ENCODE peak calls at places on chromosomes 2 and 18, in ten cellular contexts. J, D, T, P, L, R, N, S, Y and E are unnamed samples. For H3K4me1, the result is how much of the 10 kb centered on the place peaks cover.

GRCh38 chr18:78837766-78838165 is 141.9 kb upstream of the SALL3 start:
- DNase-seq in J (no peak), D (no peak), T (no peak), P (no peak), L (no peak), R (no peak), N (no peak), S (no peak), Y (no peak), E (no peak)

GRCh38 chr2:124045906-124046305 is 20.8 kb downstream of the CNTNAP5 start:
- DNase-seq in J (no peak), D (no peak), T (no peak), P (no peak), L (no peak), R (no peak), N (no peak), S (no peak), Y (no peak), E (no peak)

GRCh38 chr2:164737612-164738081 is 104.0 kb downstream of the COBLL1 start:
- DNase-seq in J (peak), D (peak), T (peak), P (no peak), L (peak), R (peak), N (peak), S (peak), Y (peak), E (peak)

GRCh38 chr18:45588831-45589558 is 26.3 kb upstream of the SLC14A2 start:
- DNase-seq in J (no peak), D (no peak), T (no peak), P (no peak), L (no peak), R (peak), N (no peak), S (no peak), Y (no peak), E (no peak)

GRCh38 chr2:109290887-109291675 is 162.1 kb downstream of the SH3RF3 start:
- DNase-seq in J (no peak), D (no peak), T (no peak), P (no peak), L (no peak), R (no peak), N (no peak), S (no peak), Y (no peak), E (peak)

GRCh38 chr2:100554788-100555407 is 7.9 kb upstream of the PDCL3 start:
- DNase-seq in J (no peak), D (no peak), T (no peak), P (no peak), L (no peak), R (no peak), N (no peak), S (no peak), Y (no peak), E (no peak)

GRCh38 chr2:148021059-148021985 is at the start of gene MBD5:
- DNase-seq in J (peak), D (peak), T (peak), P (peak), L (peak), R (no peak), N (peak), S (peak), Y (peak), E (peak)

GRCh38 chr2:174124171-174124570 is 124.2 kb downstream of the OLA1 start:
- DNase-seq in J (no peak), D (no peak), T (no peak), P (no peak), L (no peak), R (no peak), N (no peak), S (peak), Y (peak), E (no peak)

GRCh38 chr2:98870516-98871158 is 65.4 kb downstream of the CRACDL start:
- DNase-seq in J (no peak), D (no peak), T (no peak), P (no peak), L (no peak), R (no peak), N (no peak), S (no peak), Y (peak), E (no peak)

GRCh38 chr2:98868548-98869271 is 67.3 kb downstream of the CRACDL start:
- DNase-seq in J (no peak), D (no peak), T (no peak), P (no peak), L (peak), R (no peak), N (no peak), S (no peak), Y (no peak), E (no peak)

GRCh38 chr2:98867539-98868309 is 68.3 kb downstream of the CRACDL start:
- DNase-seq in J (no peak), D (no peak), T (no peak), P (no peak), L (no peak), R (no peak), N (no peak), S (no peak), Y (no peak), E (no peak)

GRCh38 chr2:98869868-98870267 is 66.2 kb downstream of the CRACDL start:
- DNase-seq in J (no peak), D (peak), T (no peak), P (no peak), L (no peak), R (no peak), N (no peak), S (no peak), Y (no peak), E (no peak)

DNA sequence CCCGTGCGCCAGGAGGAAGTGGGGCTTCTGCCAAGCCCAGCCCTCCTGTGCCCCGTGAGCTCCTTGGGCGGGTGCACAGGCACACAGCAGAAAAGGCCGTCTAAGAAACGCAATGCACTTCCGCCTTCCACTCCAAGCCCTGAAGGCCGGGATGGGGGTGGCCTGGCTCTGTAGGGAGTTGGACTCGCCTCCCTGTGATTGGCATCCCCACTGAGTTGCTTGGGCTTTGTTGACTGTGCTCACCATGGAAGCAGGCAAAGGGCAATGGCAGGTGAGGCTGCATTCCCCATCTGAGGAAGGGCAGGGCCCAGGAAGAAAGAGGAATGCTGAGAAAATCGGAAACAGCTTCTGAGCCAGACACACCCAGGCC is 66.8 kb downstream of the CRACDL start:
- DNase-seq in J (no peak), D (peak), T (no peak), P (no peak), L (peak), R (no peak), N (no peak), S (no peak), Y (no peak), E (no peak)
- H3K4me1 ChIP-seq in J (under half), D (under half), T (under half), P (under half), L (under half), R (under half), N (under half), S (under half), Y (under half), E (under half)

DNA sequence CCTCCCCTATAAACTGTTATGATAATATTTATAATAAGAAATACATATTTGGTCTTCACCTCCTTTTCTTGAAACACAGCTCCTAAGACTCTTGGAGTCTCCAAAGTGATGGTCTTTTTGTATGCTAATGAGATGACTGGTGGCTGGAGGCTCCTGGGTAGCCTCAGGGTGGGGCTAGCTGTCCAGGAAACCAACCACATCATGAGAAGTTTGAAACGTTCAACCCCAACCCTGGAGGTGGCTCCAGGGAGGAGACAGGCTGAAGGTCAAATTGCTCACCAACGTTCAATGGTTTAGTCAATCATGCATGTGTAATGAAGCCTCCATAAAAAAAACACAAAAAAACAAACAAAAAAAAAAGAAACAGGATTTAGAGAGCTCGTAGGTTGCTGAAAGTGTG is 298.7 kb upstream of the MGAT5 start:
- DNase-seq in J (no peak), D (no peak), T (no peak), P (no peak), L (no peak), R (no peak), N (no peak), S (no peak), Y (no peak), E (no peak)
- TF ChIP-seq CTCF in J (no peak), D (no peak), T (no peak), P (no peak), L (no peak), R (no peak), N (peak), S (no peak), Y (no peak), E (no peak)

GRCh38 chr18:77086656-77087390 is 45.8 kb downstream of the MBP start:
- DNase-seq in J (no peak), D (no peak), T (no peak), P (no peak), L (no peak), R (no peak), N (no peak), S (no peak), Y (peak), E (peak)
- H3K4me3 ChIP-seq in J (peak), D (peak), T (no peak), P (peak), L (peak), R (peak), N (no peak), S (peak), Y (peak), E (peak)

GRCh38 chr2:195538937-195539336 is 118.1 kb upstream of the SLC39A10 start:
- DNase-seq in J (no peak), D (no peak), T (no peak), P (no peak), L (no peak), R (no peak), N (no peak), S (no peak), Y (no peak), E (no peak)
- H3K4me1 ChIP-seq in J (under half), D (under half), T (under half), P (under half), L (under half), R (under half), N (under half), S (under half), Y (under half), E (under half)

GRCh38 chr18:8965398-8965797 is 137.1 kb upstream of the NDUFV2 start:
- DNase-seq in J (no peak), D (no peak), T (no peak), P (no peak), L (no peak), R (no peak), N (no peak), S (peak), Y (no peak), E (no peak)
- TF ChIP-seq CTCF in J (no peak), D (no peak), T (no peak), P (no peak), L (no peak), R (no peak), N (no peak), S (no peak), Y (no peak), E (no peak)

GRCh38 chr2:240165034-240165433 is 24.6 kb upstream of the OTOS start:
- DNase-seq in J (no peak), D (no peak), T (no peak), P (no peak), L (no peak), R (no peak), N (no peak), S (no peak), Y (no peak), E (peak)
- H3K4me3 ChIP-seq in J (no peak), D (no peak), T (no peak), P (no peak), L (no peak), R (no peak), N (no peak), S (no peak), Y (no peak), E (no peak)

GRCh38 chr2:29014811-29015414 is 33.8 kb downstream of the TOGARAM2 start:
- DNase-seq in J (no peak), D (no peak), T (no peak), P (no peak), L (no peak), R (no peak), N (no peak), S (no peak), Y (no peak), E (peak)

GRCh38 chr2:29013046-29013780 is 32.1 kb downstream of the TOGARAM2 start:
- DNase-seq in J (no peak), D (no peak), T (no peak), P (no peak), L (no peak), R (no peak), N (no peak), S (no peak), Y (no peak), E (peak)

GRCh38 chr2:29015701-29016470 is 34.8 kb downstream of the TOGARAM2 start:
- DNase-seq in J (no peak), D (no peak), T (no peak), P (no peak), L (no peak), R (no peak), N (no peak), S (peak), Y (no peak), E (peak)

GRCh38 chr2:29012211-29012681 is 31.1 kb downstream of the TOGARAM2 start:
- DNase-seq in J (peak), D (peak), T (no peak), P (no peak), L (no peak), R (peak), N (no peak), S (peak), Y (no peak), E (peak)

GRCh38 chr2:29014331-29014730 is 33.2 kb downstream of the TOGARAM2 start:
- DNase-seq in J (no peak), D (no peak), T (no peak), P (no peak), L (no peak), R (no peak), N (no peak), S (no peak), Y (no peak), E (no peak)
- H3K4me1 ChIP-seq in J (under half), D (under half), T (under half), P (under half), L (under half), R (under half), N (under half), S (under half), Y (under half), E (half or more)